ENCODE peak calls at places on chromosome 12, in six cellular contexts. X, D, F, R, J and Y are unnamed samples.

GRCh38 chr12:97368462-97369150 is 94.0 kb upstream of the RMST start:
- DNase-seq in X (no peak), D (no peak), F (no peak), R (no peak), J (no peak), Y (no peak)

GRCh38 chr12:64104376-64104775 is 117.7 kb downstream of the KICS2 start:
- DNase-seq in X (no peak), D (no peak), F (no peak), R (no peak), J (peak; percentile 50), Y (no peak)

GRCh38 chr12:58504539-58504938 is 415.8 kb downstream of the LRIG3 start:
- DNase-seq in X (peak; percentile 69), D (no peak), F (peak; percentile 66), R (peak; percentile 7), J (peak; percentile 92), Y (no peak)

GRCh38 chr12:52214421-52214802 is 18.6 kb upstream of the KRT7 start:
- DNase-seq in X (no peak), D (no peak), F (no peak), R (no peak), J (no peak), Y (no peak)

GRCh38 chr12:112381421-112381897 is 772 bp downstream of the HECTD4 start:
- DNase-seq in X (no peak), D (no peak), F (no peak), R (peak; percentile 50), J (peak; percentile 32), Y (peak; percentile 7)

GRCh38 chr12:53754633-53755261 is 3.0 kb upstream of the CISTR start:
- DNase-seq in X (no peak), D (no peak), F (peak; percentile 52), R (no peak), J (peak; percentile 68), Y (no peak)

GRCh38 chr12:104498211-104498801 is 41.6 kb downstream of the CHST11 start:
- DNase-seq in X (no peak), D (no peak), F (no peak), R (no peak), J (no peak), Y (no peak)

GRCh38 chr12:117671734-117672133 is 297.1 kb downstream of the KSR2 start:
- DNase-seq in X (peak; percentile 73), D (no peak), F (no peak), R (peak; percentile 32), J (peak; percentile 41), Y (no peak)

GRCh38 chr12:132593071-132593470 is 17.3 kb downstream of the LRCOL1 start:
- DNase-seq in X (no peak), D (no peak), F (no peak), R (no peak), J (no peak), Y (no peak)

GRCh38 chr12:12794686-12795085 is 9.2 kb downstream of the APOLD1 start:
- DNase-seq in X (no peak), D (no peak), F (no peak), R (no peak), J (no peak), Y (no peak)

GRCh38 chr12:128120035-128120434 is 146.9 kb upstream of the TMEM132C start:
- DNase-seq in X (no peak), D (no peak), F (no peak), R (no peak), J (no peak), Y (no peak)

GRCh38 chr12:68097386-68097785 is 62.2 kb downstream of the IFNG start:
- DNase-seq in X (no peak), D (no peak), F (no peak), R (no peak), J (no peak), Y (no peak)

GRCh38 chr12:45290218-45290609 is 74.3 kb downstream of the ANO6 start:
- DNase-seq in X (peak; percentile 38), D (no peak), F (peak; percentile 88), R (no peak), J (peak; percentile 84), Y (no peak)

GRCh38 chr12:5960783-5961182 is 15.7 kb upstream of the ANO2 start:
- DNase-seq in X (no peak), D (no peak), F (no peak), R (no peak), J (no peak), Y (no peak)

GRCh38 chr12:122866379-122866778 is 29.5 kb downstream of the VPS37B start:
- DNase-seq in X (no peak), D (peak; percentile 40), F (no peak), R (no peak), J (no peak), Y (no peak)

GRCh38 chr12:12779529-12779928 is 5.9 kb upstream of the APOLD1 start:
- DNase-seq in X (peak; percentile 89), D (no peak), F (peak; percentile 96), R (peak; percentile 73), J (peak; percentile 88), Y (no peak)

GRCh38 chr12:77746108-77746507 is 84.6 kb upstream of the NAV3 start:
- DNase-seq in X (no peak), D (no peak), F (peak; percentile 38), R (peak; percentile 96), J (no peak), Y (no peak)

GRCh38 chr12:53972152-53972702 is 699 bp upstream of the HOXC11 start:
- DNase-seq in X (no peak), D (no peak), F (no peak), R (no peak), J (peak; percentile 70), Y (no peak)

GRCh38 chr12:55728185-55728931 is 451 bp downstream of the CD63 start:
- DNase-seq in X (peak; percentile 60), D (peak; percentile 88), F (peak; percentile 53), R (peak; percentile 59), J (peak; percentile 89), Y (no peak)

GRCh38 chr12:52044284-52044983 is 6.8 kb upstream of the NR4A1 start:
- DNase-seq in X (no peak), D (peak; percentile 92), F (no peak), R (no peak), J (peak; percentile 92), Y (no peak)

GRCh38 chr12:13187399-13187798 is 9.1 kb upstream of the EMP1 start:
- DNase-seq in X (peak; percentile 65), D (no peak), F (peak; percentile 88), R (no peak), J (peak; percentile 78), Y (no peak)

GRCh38 chr12:47773858-47774580 is 981 bp downstream of the SLC48A1 start:
- DNase-seq in X (no peak), D (no peak), F (no peak), R (no peak), J (no peak), Y (no peak)

GRCh38 chr12:74111688-74112360 is 425.8 kb upstream of the ATXN7L3B start:
- DNase-seq in X (peak; percentile 51), D (no peak), F (no peak), R (no peak), J (no peak), Y (no peak)

GRCh38 chr12:10771132-10771733 is 31.2 kb downstream of the TAS2R7 start:
- DNase-seq in X (peak; percentile 44), D (no peak), F (peak; percentile 51), R (peak; percentile 24), J (peak; percentile 61), Y (no peak)

GRCh38 chr12:77007476-77007875 is 57.9 kb downstream of the E2F7 start:
- DNase-seq in X (no peak), D (no peak), F (no peak), R (no peak), J (no peak), Y (no peak)

GRCh38 chr12:58537278-58537677 is 383.0 kb downstream of the LRIG3 start:
- DNase-seq in X (no peak), D (no peak), F (peak; percentile 82), R (no peak), J (peak; percentile 96), Y (no peak)